ENCODE peak calls at places on chromosomes 4 and X, in six cellular contexts. One of them, this sample, is unnamed.

GRCh38 chr4:181637186-181638105 is 605.8 kb upstream of the TENM3 start:
- DNase-seq in HepG2: no peak
- DNase-seq in H1: no peak
- DNase-seq in GM12891: no peak
- DNase-seq in GM12878: no peak
- DNase-seq in K562: no peak
- DNase-seq in this sample: no peak

GRCh38 chrX:22987452-22987851 is 12.3 kb upstream of the DDX53 start:
- DNase-seq in HepG2: no peak
- DNase-seq in H1: no peak
- DNase-seq in GM12891: no peak
- DNase-seq in GM12878: no peak
- DNase-seq in K562: no peak
- DNase-seq in this sample: no peak

GRCh38 chr4:110055014-110055768 is 142.5 kb downstream of the EGF start:
- DNase-seq in HepG2: peak; percentile 34
- DNase-seq in H1: no peak
- DNase-seq in GM12891: peak; percentile 13
- DNase-seq in GM12878: peak; percentile 80
- DNase-seq in K562: no peak
- DNase-seq in this sample: no peak

GRCh38 chr4:151527699-151528098 is 118.7 kb downstream of the FHIP1A start:
- DNase-seq in HepG2: no peak
- DNase-seq in H1: no peak
- DNase-seq in GM12891: no peak
- DNase-seq in GM12878: no peak
- DNase-seq in K562: no peak
- DNase-seq in this sample: no peak

GRCh38 chrX:155235891-155236290 is 19.6 kb downstream of the VBP1 start:
- DNase-seq in HepG2: peak; percentile 9
- DNase-seq in H1: no peak
- DNase-seq in GM12891: no peak
- DNase-seq in GM12878: no peak
- DNase-seq in K562: no peak
- DNase-seq in this sample: no peak

GRCh38 chr4:79107014-79107413 is 167.8 kb upstream of the PAQR3 start:
- DNase-seq in HepG2: no peak
- DNase-seq in H1: no peak
- DNase-seq in GM12891: no peak
- DNase-seq in GM12878: no peak
- DNase-seq in K562: no peak
- DNase-seq in this sample: no peak

GRCh38 chrX:136586386-136586785 is 54.4 kb downstream of the VGLL1 start:
- DNase-seq in HepG2: no peak
- DNase-seq in H1: no peak
- DNase-seq in GM12891: no peak
- DNase-seq in GM12878: no peak
- DNase-seq in K562: no peak
- DNase-seq in this sample: no peak

GRCh38 chrX:114073926-114074325 is 510.0 kb upstream of the HTR2C start:
- DNase-seq in HepG2: no peak
- DNase-seq in H1: no peak
- DNase-seq in GM12891: no peak
- DNase-seq in GM12878: no peak
- DNase-seq in K562: no peak
- DNase-seq in this sample: no peak

GRCh38 chr4:168840988-168841681 is 168.9 kb downstream of the CBR4 start:
- DNase-seq in HepG2: no peak
- DNase-seq in H1: peak; percentile 61
- DNase-seq in GM12891: no peak
- DNase-seq in GM12878: no peak
- DNase-seq in K562: no peak
- DNase-seq in this sample: no peak

GRCh38 chr4:25580633-25581467 is 74.8 kb upstream of the SLC34A2 start:
- DNase-seq in HepG2: peak; percentile 16
- DNase-seq in H1: no peak
- DNase-seq in GM12891: no peak
- DNase-seq in GM12878: no peak
- DNase-seq in K562: no peak
- DNase-seq in this sample: no peak

GRCh38 chr4:119300072-119300387 is 21.9 kb downstream of the FABP2 start:
- DNase-seq in HepG2: no peak
- DNase-seq in H1: no peak
- DNase-seq in GM12891: no peak
- DNase-seq in GM12878: peak; percentile 13
- DNase-seq in K562: peak; percentile 59
- DNase-seq in this sample: peak; percentile 1

GRCh38 chr4:102569200-102569599 is 68.0 kb downstream of the NFKB1 start:
- DNase-seq in HepG2: no peak
- DNase-seq in H1: no peak
- DNase-seq in GM12891: no peak
- DNase-seq in GM12878: no peak
- DNase-seq in K562: no peak
- DNase-seq in this sample: no peak

GRCh38 chr4:2510351-2511259 is 25.8 kb upstream of the FAM193A start:
- DNase-seq in HepG2: no peak
- DNase-seq in H1: no peak
- DNase-seq in GM12891: no peak
- DNase-seq in GM12878: no peak
- DNase-seq in K562: no peak
- DNase-seq in this sample: peak; percentile 29

GRCh38 chr4:149522031-149522430 is 293.6 kb downstream of the IQCM start:
- DNase-seq in HepG2: no peak
- DNase-seq in H1: no peak
- DNase-seq in GM12891: no peak
- DNase-seq in GM12878: no peak
- DNase-seq in K562: no peak
- DNase-seq in this sample: no peak

GRCh38 chr4:170139764-170140163 is 50.0 kb upstream of the AADAT start:
- DNase-seq in HepG2: no peak
- DNase-seq in H1: no peak
- DNase-seq in GM12891: no peak
- DNase-seq in GM12878: no peak
- DNase-seq in K562: no peak
- DNase-seq in this sample: no peak

GRCh38 chr4:40334591-40335507 is at the start of gene CHRNA9:
- DNase-seq in HepG2: no peak
- DNase-seq in H1: no peak
- DNase-seq in GM12891: no peak
- DNase-seq in GM12878: no peak
- DNase-seq in K562: no peak
- DNase-seq in this sample: no peak

GRCh38 chrX:56785442-56785841 is 56.4 kb downstream of the NBDY start:
- DNase-seq in HepG2: no peak
- DNase-seq in H1: no peak
- DNase-seq in GM12891: no peak
- DNase-seq in GM12878: no peak
- DNase-seq in K562: no peak
- DNase-seq in this sample: no peak

GRCh38 chr4:67810011-67810410 is 55.8 kb upstream of the GNRHR start:
- DNase-seq in HepG2: no peak
- DNase-seq in H1: no peak
- DNase-seq in GM12891: no peak
- DNase-seq in GM12878: no peak
- DNase-seq in K562: no peak
- DNase-seq in this sample: no peak

GRCh38 chr4:88007304-88008132 is at the start of gene PKD2:
- DNase-seq in HepG2: no peak
- DNase-seq in H1: no peak
- DNase-seq in GM12891: peak; percentile 84
- DNase-seq in GM12878: no peak
- DNase-seq in K562: peak; percentile 80
- DNase-seq in this sample: peak; percentile 72

GRCh38 chr4:158208931-158209640 is 1.2 kb upstream of the TMEM144 start:
- DNase-seq in HepG2: no peak
- DNase-seq in H1: no peak
- DNase-seq in GM12891: no peak
- DNase-seq in GM12878: no peak
- DNase-seq in K562: peak; percentile 31
- DNase-seq in this sample: no peak

GRCh38 chr4:138275946-138276621 is 33.9 kb upstream of the SLC7A11 start:
- DNase-seq in HepG2: no peak
- DNase-seq in H1: no peak
- DNase-seq in GM12891: no peak
- DNase-seq in GM12878: no peak
- DNase-seq in K562: no peak
- DNase-seq in this sample: no peak

GRCh38 chr4:139656614-139657486 is 8.8 kb upstream of the MGST2 start:
- DNase-seq in HepG2: peak; percentile 76
- DNase-seq in H1: no peak
- DNase-seq in GM12891: no peak
- DNase-seq in GM12878: no peak
- DNase-seq in K562: peak; percentile 84
- DNase-seq in this sample: peak; percentile 32

GRCh38 chrX:68703369-68703768 is 55.9 kb downstream of the STARD8 start:
- DNase-seq in HepG2: no peak
- DNase-seq in H1: no peak
- DNase-seq in GM12891: no peak
- DNase-seq in GM12878: no peak
- DNase-seq in K562: no peak
- DNase-seq in this sample: no peak

GRCh38 chr4:6674500-6675149 is 19.1 kb upstream of the S100P start:
- DNase-seq in HepG2: peak; percentile 60
- DNase-seq in H1: no peak
- DNase-seq in GM12891: peak; percentile 60
- DNase-seq in GM12878: peak; percentile 45
- DNase-seq in K562: peak; percentile 83
- DNase-seq in this sample: no peak

GRCh38 chr4:6671648-6672047 is 22.0 kb upstream of the S100P start:
- DNase-seq in HepG2: no peak
- DNase-seq in H1: no peak
- DNase-seq in GM12891: no peak
- DNase-seq in GM12878: no peak
- DNase-seq in K562: no peak
- DNase-seq in this sample: no peak

GRCh38 chr4:6676722-6677558 is 16.7 kb upstream of the S100P start:
- DNase-seq in HepG2: no peak
- DNase-seq in H1: no peak
- DNase-seq in GM12891: no peak
- DNase-seq in GM12878: no peak
- DNase-seq in K562: no peak
- DNase-seq in this sample: no peak

GRCh38 chr4:6672131-6672530 is 21.5 kb upstream of the S100P start:
- DNase-seq in HepG2: no peak
- DNase-seq in H1: no peak
- DNase-seq in GM12891: no peak
- DNase-seq in GM12878: no peak
- DNase-seq in K562: no peak
- DNase-seq in this sample: no peak

DNA sequence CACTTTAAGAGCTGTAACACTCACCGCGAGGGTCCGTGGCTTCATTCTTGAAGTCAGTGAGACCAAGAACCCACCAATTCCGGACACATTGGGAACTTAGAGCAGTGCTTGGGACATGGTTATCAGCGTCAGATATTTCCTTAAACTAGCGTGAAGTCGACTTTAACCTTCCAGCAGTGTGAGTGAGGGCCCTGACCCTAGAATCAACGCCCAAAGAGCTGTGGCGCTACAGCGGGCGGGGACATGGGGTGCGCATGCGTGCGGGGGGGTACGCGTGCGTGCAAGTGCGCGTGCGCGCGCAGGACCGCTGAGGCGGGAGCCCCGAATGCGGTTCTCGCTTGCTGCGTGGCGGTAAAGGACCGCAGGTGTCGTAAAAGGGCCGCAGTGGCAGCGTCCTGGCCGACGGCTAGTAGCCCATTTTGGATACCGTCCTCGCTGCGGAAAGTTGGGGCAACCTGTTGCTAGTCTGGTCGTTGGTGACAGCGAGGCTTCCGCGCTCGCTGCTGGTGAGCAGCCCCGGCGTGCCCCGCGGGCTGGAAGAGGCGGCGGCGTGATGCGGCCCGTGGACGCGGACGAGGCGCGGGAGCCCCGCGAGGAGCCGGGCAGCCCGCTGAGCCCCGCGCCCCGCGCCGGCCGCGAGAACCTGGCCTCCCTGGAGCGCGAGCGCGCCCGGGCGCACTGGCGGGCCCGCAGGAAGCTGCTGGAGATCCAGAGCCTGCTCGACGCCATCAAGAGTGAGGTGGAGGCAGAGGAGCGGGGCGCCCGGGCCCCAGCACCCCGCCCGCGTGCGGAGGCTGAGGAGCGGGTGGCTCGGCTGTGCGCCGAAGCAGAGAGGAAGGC is 19.8 kb upstream of the S100P start:
- DNase-seq in HepG2: peak; percentile 90
- DNase-seq in H1: peak; percentile 93
- DNase-seq in GM12891: peak; percentile 96
- DNase-seq in GM12878: peak; percentile 80
- DNase-seq in K562: peak; percentile 97
- DNase-seq in this sample: peak; percentile 92
- TF ChIP-seq POLR2A in HepG2: no peak
- TF ChIP-seq POLR2A in H1: peak; percentile 57
- TF ChIP-seq POLR2A in GM12891: peak; percentile 85
- TF ChIP-seq POLR2A in GM12878: peak; percentile 92
- TF ChIP-seq POLR2A in K562: peak; percentile 99
- TF ChIP-seq POLR2A in this sample: peak; percentile 87

GRCh38 chr4:128450326-128451120 is 162.9 kb upstream of the PGRMC2 start:
- DNase-seq in HepG2: no peak
- DNase-seq in H1: no peak
- DNase-seq in GM12891: no peak
- DNase-seq in GM12878: no peak
- DNase-seq in K562: no peak
- DNase-seq in this sample: no peak
- TF ChIP-seq POLR2AphosphoS5 in HepG2: no peak
- TF ChIP-seq POLR2AphosphoS5 in H1: no peak
- TF ChIP-seq POLR2AphosphoS5 in GM12891: no peak
- TF ChIP-seq POLR2AphosphoS5 in GM12878: no peak
- TF ChIP-seq POLR2AphosphoS5 in K562: no peak
- TF ChIP-seq POLR2AphosphoS5 in this sample: no peak

GRCh38 chrX:45445745-45446412 is 245.2 kb upstream of the DIPK2B start:
- DNase-seq in HepG2: no peak
- DNase-seq in H1: no peak
- DNase-seq in GM12891: no peak
- DNase-seq in GM12878: no peak
- DNase-seq in K562: no peak
- DNase-seq in this sample: no peak
- TF ChIP-seq TAF1 in HepG2: no peak
- TF ChIP-seq TAF1 in H1: no peak
- TF ChIP-seq TAF1 in GM12891: no peak
- TF ChIP-seq TAF1 in GM12878: no peak
- TF ChIP-seq TAF1 in K562: no peak
- TF ChIP-seq TAF1 in this sample: no peak

DNA sequence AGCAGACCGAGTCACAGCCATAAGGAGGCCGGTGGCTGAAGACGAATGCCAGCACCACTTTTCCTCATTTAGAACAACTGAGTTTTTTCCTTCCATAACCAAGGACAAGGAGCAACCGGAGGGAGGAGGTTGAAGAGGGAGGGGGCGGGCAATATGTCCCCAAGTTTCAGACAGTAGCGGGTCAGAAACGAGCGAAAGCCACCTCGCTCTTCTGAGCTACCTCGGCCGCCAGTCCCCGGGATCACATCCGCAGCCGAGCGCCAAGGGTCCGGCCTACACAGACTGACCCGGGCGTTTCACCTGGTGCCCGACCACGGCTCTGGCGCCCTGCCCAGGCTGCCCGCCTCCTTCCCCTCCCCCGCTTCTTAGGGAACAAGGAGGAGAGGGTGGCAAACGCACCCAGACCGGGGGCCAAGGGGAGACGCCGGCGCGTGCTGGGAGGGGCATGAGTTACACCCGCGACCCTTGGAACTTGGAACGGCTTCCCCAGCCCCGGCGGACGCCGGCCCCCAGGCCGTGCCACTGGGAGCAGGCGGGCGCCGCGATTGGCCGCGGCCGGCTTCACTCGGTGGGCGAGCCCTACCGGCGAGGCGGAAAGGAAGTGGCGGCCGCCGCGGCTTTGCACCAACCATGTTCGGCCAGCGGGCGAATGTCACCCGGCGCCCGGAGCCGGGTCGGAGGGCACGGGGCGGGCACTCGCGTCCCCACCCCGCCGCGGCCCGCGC is 1.6 kb downstream of the IRF2 start:
- DNase-seq in HepG2: peak; percentile 71
- DNase-seq in H1: no peak
- DNase-seq in GM12891: peak; percentile 37
- DNase-seq in GM12878: no peak
- DNase-seq in K562: peak; percentile 55
- DNase-seq in this sample: peak; percentile 51
- TF ChIP-seq POLR2A in HepG2: no peak
- TF ChIP-seq POLR2A in H1: peak; percentile 56
- TF ChIP-seq POLR2A in GM12891: peak; percentile 49
- TF ChIP-seq POLR2A in GM12878: peak; percentile 83
- TF ChIP-seq POLR2A in K562: peak; percentile 54
- TF ChIP-seq POLR2A in this sample: peak; percentile 75